ENCODE peak calls at places on chromosomes 1 and 21, in seven cellular contexts. One of them, this sample, is unnamed. For H3K36me3, the result is how much of the 10 kb centered on the place peaks cover.

GRCh38 chr1:28259935-28260802 is 851 bp downstream of the SESN2 start:
- DNase-seq in heart right ventricle: peak
- DNase-seq in H1: peak
- DNase-seq in left lung: peak
- DNase-seq in esophagus squamous epithelium: no peak
- DNase-seq in cardiac muscle cell: peak
- DNase-seq in PC-3: peak
- DNase-seq in this sample: no peak

GRCh38 chr1:24321712-24322635 is 2.8 kb downstream of the GRHL3 start:
- DNase-seq in heart right ventricle: peak
- DNase-seq in H1: no peak
- DNase-seq in left lung: peak
- DNase-seq in esophagus squamous epithelium: no peak
- DNase-seq in cardiac muscle cell: peak
- DNase-seq in PC-3: peak
- DNase-seq in this sample: peak

GRCh38 chr1:21233480-21233879 is 56.8 kb downstream of the ECE1 start:
- DNase-seq in heart right ventricle: no peak
- DNase-seq in H1: no peak
- DNase-seq in left lung: no peak
- DNase-seq in esophagus squamous epithelium: no peak
- DNase-seq in cardiac muscle cell: no peak
- DNase-seq in PC-3: no peak
- DNase-seq in this sample: no peak

GRCh38 chr1:226310123-226310540 is 1.2 kb upstream of the LIN9 start:
- DNase-seq in heart right ventricle: no peak
- DNase-seq in H1: no peak
- DNase-seq in left lung: no peak
- DNase-seq in esophagus squamous epithelium: no peak
- DNase-seq in cardiac muscle cell: no peak
- DNase-seq in PC-3: no peak
- DNase-seq in this sample: no peak

GRCh38 chr21:45469273-45470086 is 64.5 kb downstream of the COL18A1 start:
- DNase-seq in heart right ventricle: no peak
- DNase-seq in H1: no peak
- DNase-seq in left lung: no peak
- DNase-seq in esophagus squamous epithelium: no peak
- DNase-seq in cardiac muscle cell: no peak
- DNase-seq in PC-3: no peak
- DNase-seq in this sample: no peak

GRCh38 chr1:45608475-45609156 is 15.2 kb downstream of the CCDC17 start:
- DNase-seq in heart right ventricle: no peak
- DNase-seq in H1: no peak
- DNase-seq in left lung: no peak
- DNase-seq in esophagus squamous epithelium: no peak
- DNase-seq in cardiac muscle cell: no peak
- DNase-seq in PC-3: no peak
- DNase-seq in this sample: no peak

GRCh38 chr1:11144563-11145256 is 44.4 kb upstream of the ANGPTL7 start:
- DNase-seq in heart right ventricle: no peak
- DNase-seq in H1: no peak
- DNase-seq in left lung: no peak
- DNase-seq in esophagus squamous epithelium: no peak
- DNase-seq in cardiac muscle cell: no peak
- DNase-seq in PC-3: no peak
- DNase-seq in this sample: no peak

GRCh38 chr21:45302082-45303061 is 14.7 kb upstream of the POFUT2 start:
- DNase-seq in heart right ventricle: peak
- DNase-seq in H1: no peak
- DNase-seq in left lung: peak
- DNase-seq in esophagus squamous epithelium: no peak
- DNase-seq in cardiac muscle cell: no peak
- DNase-seq in PC-3: no peak
- DNase-seq in this sample: no peak

GRCh38 chr1:156230102-156230501 is 11.9 kb upstream of the BGLAP start:
- DNase-seq in heart right ventricle: no peak
- DNase-seq in H1: no peak
- DNase-seq in left lung: no peak
- DNase-seq in esophagus squamous epithelium: no peak
- DNase-seq in cardiac muscle cell: no peak
- DNase-seq in PC-3: no peak
- DNase-seq in this sample: no peak

GRCh38 chr1:219138747-219139146 is 34.9 kb upstream of the LYPLAL1 start:
- DNase-seq in heart right ventricle: no peak
- DNase-seq in H1: no peak
- DNase-seq in left lung: no peak
- DNase-seq in esophagus squamous epithelium: no peak
- DNase-seq in cardiac muscle cell: no peak
- DNase-seq in PC-3: no peak
- DNase-seq in this sample: no peak

GRCh38 chr21:41664881-41665765 is 101.7 kb downstream of the RIPK4 start:
- DNase-seq in heart right ventricle: peak
- DNase-seq in H1: no peak
- DNase-seq in left lung: no peak
- DNase-seq in esophagus squamous epithelium: no peak
- DNase-seq in cardiac muscle cell: no peak
- DNase-seq in PC-3: peak
- DNase-seq in this sample: peak

GRCh38 chr1:14513084-14513483 is 85.4 kb upstream of the KAZN start:
- DNase-seq in heart right ventricle: no peak
- DNase-seq in H1: no peak
- DNase-seq in left lung: no peak
- DNase-seq in esophagus squamous epithelium: no peak
- DNase-seq in cardiac muscle cell: no peak
- DNase-seq in PC-3: no peak
- DNase-seq in this sample: no peak

GRCh38 chr1:212186427-212187207 is 98.6 kb upstream of the PPP2R5A start:
- DNase-seq in heart right ventricle: no peak
- DNase-seq in H1: no peak
- DNase-seq in left lung: no peak
- DNase-seq in esophagus squamous epithelium: no peak
- DNase-seq in cardiac muscle cell: no peak
- DNase-seq in PC-3: no peak
- DNase-seq in this sample: no peak

GRCh38 chr1:37703061-37703460 is 10.7 kb downstream of the CDCA8 start:
- DNase-seq in heart right ventricle: no peak
- DNase-seq in H1: no peak
- DNase-seq in left lung: no peak
- DNase-seq in esophagus squamous epithelium: no peak
- DNase-seq in cardiac muscle cell: no peak
- DNase-seq in PC-3: no peak
- DNase-seq in this sample: no peak

GRCh38 chr1:159141584-159142518 is 29.6 kb upstream of the CADM3 start:
- DNase-seq in heart right ventricle: no peak
- DNase-seq in H1: peak
- DNase-seq in left lung: no peak
- DNase-seq in esophagus squamous epithelium: no peak
- DNase-seq in cardiac muscle cell: no peak
- DNase-seq in PC-3: peak
- DNase-seq in this sample: no peak

GRCh38 chr1:150813028-150813707 is 5.1 kb upstream of the CTSK start:
- DNase-seq in heart right ventricle: peak
- DNase-seq in H1: no peak
- DNase-seq in left lung: peak
- DNase-seq in esophagus squamous epithelium: no peak
- DNase-seq in cardiac muscle cell: peak
- DNase-seq in PC-3: peak
- DNase-seq in this sample: no peak

GRCh38 chr1:21007876-21008275 is 168.8 kb downstream of the EIF4G3 start:
- DNase-seq in heart right ventricle: no peak
- DNase-seq in H1: no peak
- DNase-seq in left lung: no peak
- DNase-seq in esophagus squamous epithelium: no peak
- DNase-seq in cardiac muscle cell: no peak
- DNase-seq in PC-3: no peak
- DNase-seq in this sample: no peak

GRCh38 chr21:42542596-42542995 is 28.9 kb downstream of the SLC37A1 start:
- DNase-seq in heart right ventricle: no peak
- DNase-seq in H1: no peak
- DNase-seq in left lung: no peak
- DNase-seq in esophagus squamous epithelium: no peak
- DNase-seq in cardiac muscle cell: no peak
- DNase-seq in PC-3: no peak
- DNase-seq in this sample: no peak

GRCh38 chr1:21614419-21615115 is 54.6 kb downstream of the RAP1GAP start:
- DNase-seq in heart right ventricle: no peak
- DNase-seq in H1: no peak
- DNase-seq in left lung: no peak
- DNase-seq in esophagus squamous epithelium: no peak
- DNase-seq in cardiac muscle cell: no peak
- DNase-seq in PC-3: peak
- DNase-seq in this sample: no peak

GRCh38 chr1:247904122-247904521 is 8.7 kb downstream of the OR2W3 start:
- DNase-seq in heart right ventricle: no peak
- DNase-seq in H1: no peak
- DNase-seq in left lung: no peak
- DNase-seq in esophagus squamous epithelium: no peak
- DNase-seq in cardiac muscle cell: no peak
- DNase-seq in PC-3: no peak
- DNase-seq in this sample: no peak

GRCh38 chr1:18069903-18070302 is 37.7 kb upstream of the IGSF21 start:
- DNase-seq in heart right ventricle: no peak
- DNase-seq in H1: no peak
- DNase-seq in left lung: no peak
- DNase-seq in esophagus squamous epithelium: no peak
- DNase-seq in cardiac muscle cell: no peak
- DNase-seq in PC-3: no peak
- DNase-seq in this sample: no peak

GRCh38 chr1:188122646-188123045 is 1293.9 kb downstream of the PLA2G4A start:
- DNase-seq in heart right ventricle: no peak
- DNase-seq in H1: no peak
- DNase-seq in left lung: no peak
- DNase-seq in esophagus squamous epithelium: no peak
- DNase-seq in cardiac muscle cell: no peak
- DNase-seq in PC-3: no peak
- DNase-seq in this sample: no peak

GRCh38 chr1:87478231-87478630 is 149.6 kb downstream of the LMO4 start:
- DNase-seq in heart right ventricle: peak
- DNase-seq in H1: peak
- DNase-seq in left lung: no peak
- DNase-seq in esophagus squamous epithelium: no peak
- DNase-seq in cardiac muscle cell: peak
- DNase-seq in PC-3: peak
- DNase-seq in this sample: no peak
- TF ChIP-seq CTCF in heart right ventricle: no peak
- TF ChIP-seq CTCF in H1: no peak
- TF ChIP-seq CTCF in left lung: no peak
- TF ChIP-seq CTCF in esophagus squamous epithelium: no peak
- TF ChIP-seq CTCF in cardiac muscle cell: peak
- TF ChIP-seq CTCF in PC-3: peak
- TF ChIP-seq CTCF in this sample: no peak

GRCh38 chr21:21196087-21196486 is 197.9 kb downstream of the NCAM2 start:
- DNase-seq in heart right ventricle: no peak
- DNase-seq in H1: no peak
- DNase-seq in left lung: no peak
- DNase-seq in esophagus squamous epithelium: no peak
- DNase-seq in cardiac muscle cell: no peak
- DNase-seq in PC-3: no peak
- DNase-seq in this sample: no peak
- H3K36me3 ChIP-seq in heart right ventricle: under half
- H3K36me3 ChIP-seq in H1: under half
- H3K36me3 ChIP-seq in left lung: under half
- H3K36me3 ChIP-seq in esophagus squamous epithelium: under half
- H3K36me3 ChIP-seq in cardiac muscle cell: under half
- H3K36me3 ChIP-seq in PC-3: under half
- H3K36me3 ChIP-seq in this sample: under half

DNA sequence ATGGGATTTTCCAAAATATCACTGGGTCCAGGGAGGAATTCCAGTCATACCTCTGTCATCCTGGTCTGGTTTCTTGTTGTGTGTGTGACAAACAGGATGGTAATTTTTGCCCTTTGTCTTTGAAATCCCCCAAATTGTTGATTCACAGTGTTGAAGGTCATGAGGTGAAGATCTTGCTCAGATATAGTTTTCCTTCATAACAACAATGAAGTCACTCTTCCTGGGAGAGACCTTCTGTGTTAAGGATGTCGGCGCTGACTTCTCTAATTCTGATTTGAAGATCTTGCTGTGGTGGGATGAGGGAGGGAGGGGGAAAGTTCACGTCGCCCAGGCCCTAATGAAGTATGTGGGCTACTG is 32.2 kb upstream of the MPZL1 start:
- DNase-seq in heart right ventricle: no peak
- DNase-seq in H1: no peak
- DNase-seq in left lung: no peak
- DNase-seq in esophagus squamous epithelium: no peak
- DNase-seq in cardiac muscle cell: no peak
- DNase-seq in PC-3: peak
- DNase-seq in this sample: no peak
- H3K4me3 ChIP-seq in heart right ventricle: no peak
- H3K4me3 ChIP-seq in H1: no peak
- H3K4me3 ChIP-seq in left lung: no peak
- H3K4me3 ChIP-seq in esophagus squamous epithelium: no peak
- H3K4me3 ChIP-seq in cardiac muscle cell: no peak
- H3K4me3 ChIP-seq in PC-3: no peak
- H3K4me3 ChIP-seq in this sample: no peak

DNA sequence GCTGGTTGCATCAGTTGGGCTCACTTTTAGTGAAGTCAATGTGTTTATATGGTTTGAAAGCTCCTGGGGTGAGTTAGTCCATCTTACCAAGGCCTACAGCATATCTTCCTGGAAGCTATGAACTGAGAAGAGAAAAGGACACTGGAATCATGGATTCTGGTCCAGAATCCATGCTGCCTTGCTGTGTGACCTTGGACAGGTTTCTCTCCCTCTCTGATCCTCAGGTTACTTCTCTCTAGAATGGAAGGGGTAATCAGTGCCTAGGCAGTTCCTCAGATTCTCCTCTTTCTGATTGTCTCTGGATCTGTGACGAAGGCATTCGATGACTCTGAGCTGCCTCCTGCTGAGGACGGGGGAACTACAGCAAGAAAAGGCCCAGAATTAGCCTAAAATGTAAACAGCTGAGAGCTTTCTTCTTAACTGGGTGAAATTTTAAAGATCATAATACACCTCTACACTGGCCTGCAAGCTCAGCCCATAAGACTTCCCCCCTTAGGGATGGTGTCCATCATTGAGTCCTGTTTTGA is 425.0 kb upstream of the VAMP3 start:
- DNase-seq in heart right ventricle: no peak
- DNase-seq in H1: no peak
- DNase-seq in left lung: no peak
- DNase-seq in esophagus squamous epithelium: no peak
- DNase-seq in cardiac muscle cell: no peak
- DNase-seq in PC-3: no peak
- DNase-seq in this sample: no peak
- TF ChIP-seq CTCF in heart right ventricle: no peak
- TF ChIP-seq CTCF in H1: peak
- TF ChIP-seq CTCF in left lung: no peak
- TF ChIP-seq CTCF in esophagus squamous epithelium: no peak
- TF ChIP-seq CTCF in cardiac muscle cell: no peak
- TF ChIP-seq CTCF in PC-3: peak
- TF ChIP-seq CTCF in this sample: no peak

This sample was measured in BJ.